ENCODE peak calls at places on chromosomes 12 and 14, in five cellular contexts. W is T-cell, G is DMS53, K is transverse colon, I is SK-MEL-5. J is an unnamed sample.

GRCh38 chr12:59944177-59944576 is 348.3 kb downstream of the SLC16A7 start:
- DNase-seq in W (no peak), G (peak), K (no peak), I (no peak), J (no peak)

GRCh38 chr12:121536058-121536928 is 44.5 kb downstream of the KDM2B start:
- DNase-seq in W (peak), G (peak), K (peak), I (no peak), J (no peak)

GRCh38 chr12:9113987-9114309 is 1.8 kb downstream of the A2M start:
- DNase-seq in W (no peak), G (peak), K (no peak), I (no peak), J (peak)

GRCh38 chr12:118645219-118645618 is 268.9 kb downstream of the SUDS3 start:
- DNase-seq in W (no peak), G (peak), K (no peak), I (peak), J (peak)

GRCh38 chr12:28885275-28885674 is 263.8 kb upstream of the FAR2 start:
- DNase-seq in W (no peak), G (no peak), K (no peak), I (no peak), J (no peak)

GRCh38 chr14:93939304-93940229 is 12.4 kb downstream of the FAM181A start:
- DNase-seq in W (peak), G (peak), K (peak), I (peak), J (no peak)

GRCh38 chr12:111444706-111445310 is 39.1 kb downstream of the SH2B3 start:
- DNase-seq in W (peak), G (no peak), K (peak), I (no peak), J (no peak)

GRCh38 chr12:131934535-131934934 is 5.5 kb downstream of the PUS1 start:
- DNase-seq in W (no peak), G (no peak), K (no peak), I (no peak), J (no peak)

GRCh38 chr12:54383041-54383609 is 1.4 kb downstream of the ZNF385A start:
- DNase-seq in W (no peak), G (peak), K (no peak), I (no peak), J (no peak)